ENCODE peak calls at places on chromosomes 16 and 17, in four cellular contexts. T, K, H and Q are unnamed samples. For H3K36me3, the result is how much of the 10 kb centered on the place peaks cover.

GRCh38 chr17:80187493-80187892 is 17.7 kb downstream of the CARD14 start:
- DNase-seq in K (peak), T (peak), H (peak), Q (peak)

GRCh38 chr17:32877164-32877764 is 340 bp upstream of the MYO1D start:
- DNase-seq in K (peak), T (peak), H (peak), Q (peak)

GRCh38 chr16:3038896-3039295 is 2.2 kb upstream of the BICDL2 start:
- DNase-seq in K (no peak), H (no peak), T (no peak), Q (no peak)

GRCh38 chr17:31434404-31435050 is 43.1 kb downstream of the RAB11FIP4 start:
- DNase-seq in H (no peak), K (no peak), T (no peak), Q (no peak)

GRCh38 chr17:66507103-66507923 is 204.9 kb downstream of the PRKCA start:
- DNase-seq in H (no peak), T (peak), K (no peak), Q (peak)

GRCh38 chr17:3960764-3961163 is 3.5 kb downstream of the ATP2A3 start:
- DNase-seq in T (no peak), H (no peak), K (no peak), Q (no peak)

GRCh38 chr16:74232831-74233465 is 63.7 kb upstream of the PSMD7 start:
- DNase-seq in K (no peak), T (no peak), H (no peak), Q (peak)

GRCh38 chr16:68361485-68361884 is 50.7 kb downstream of the PRMT7 start:
- DNase-seq in T (no peak), K (no peak), H (no peak), Q (peak)

GRCh38 chr16:82037666-82038065 is 2.6 kb downstream of the HSD17B2 start:
- DNase-seq in H (no peak), T (no peak), K (no peak), Q (no peak)

GRCh38 chr17:55674107-55674506 is 48.6 kb downstream of the TMEM100 start:
- DNase-seq in T (no peak), K (no peak), H (no peak), Q (peak)

GRCh38 chr17:9115446-9116265 is 94.3 kb downstream of the NTN1 start:
- DNase-seq in K (peak), T (no peak), H (peak), Q (peak)

GRCh38 chr17:38719943-38720641 is 10.0 kb upstream of the CISD3 start:
- DNase-seq in H (no peak), T (no peak), K (no peak), Q (no peak)

GRCh38 chr16:85570735-85571562 is 42.2 kb upstream of the GSE1 start:
- DNase-seq in K (peak), T (peak), H (peak), Q (no peak)

GRCh38 chr16:72561-73537 is at the start of gene RHBDF1:
- DNase-seq in H (peak), T (no peak), K (peak), Q (no peak)

GRCh38 chr17:40510328-40510648 is 8.9 kb upstream of the TNS4 start:
- DNase-seq in H (no peak), T (no peak), K (no peak), Q (peak)

GRCh38 chr16:50718761-50719400 is 23.0 kb upstream of the CYLD start:
- DNase-seq in K (no peak), T (no peak), H (no peak), Q (peak)

GRCh38 chr17:41895617-41896016 is 23.1 kb downstream of the ACLY start:
- DNase-seq in T (no peak), K (peak), H (peak), Q (no peak)

GRCh38 chr17:38579934-38580333 is 25.8 kb downstream of the SRCIN1 start:
- DNase-seq in T (no peak), K (no peak), H (no peak), Q (peak)

GRCh38 chr16:21023509-21024202 is 123.1 kb downstream of the LYRM1 start:
- DNase-seq in K (peak), H (peak), T (no peak), Q (peak)

GRCh38 chr16:9225527-9226316 is 134.3 kb downstream of the HAPSTR1 start:
- DNase-seq in K (no peak), H (no peak), T (no peak), Q (no peak)

GRCh38 chr16:50323335-50324011 is 45.3 kb downstream of the BRD7 start:
- DNase-seq in T (no peak), K (no peak), H (no peak), Q (peak)

GRCh38 chr16:26697826-26698225 is 368.9 kb upstream of the C16orf82 start:
- DNase-seq in T (no peak), H (no peak), K (no peak), Q (no peak)

GRCh38 chr17:54992797-54993639 is 24.5 kb downstream of the STXBP4 start:
- DNase-seq in K (no peak), T (no peak), H (no peak), Q (peak)

GRCh38 chr16:12600536-12601256 is 203.0 kb downstream of the CPPED1 start:
- DNase-seq in H (no peak), T (no peak), K (no peak), Q (no peak)

GRCh38 chr16:17147942-17148341 is 322.8 kb downstream of the XYLT1 start:
- DNase-seq in K (no peak), H (no peak), T (no peak), Q (no peak)

GRCh38 chr16:85527042-85527766 is 85.9 kb upstream of the GSE1 start:
- DNase-seq in K (no peak), T (no peak), H (no peak), Q (no peak)

GRCh38 chr17:53627511-53627910 is 195.2 kb upstream of the KIF2B start:
- DNase-seq in T (no peak), K (no peak), H (no peak), Q (peak)

GRCh38 chr17:77375108-77375507 is 234.3 kb downstream of the SEC14L1 start:
- DNase-seq in K (no peak), H (no peak), T (peak), Q (no peak)

GRCh38 chr17:77372444-77373297 is 231.9 kb downstream of the SEC14L1 start:
- DNase-seq in T (peak), K (peak), H (peak), Q (peak)

GRCh38 chr17:77375526-77375916 is 234.8 kb downstream of the SEC14L1 start:
- DNase-seq in K (no peak), T (no peak), H (no peak), Q (no peak)

GRCh38 chr17:77373298-77374169 is 232.8 kb downstream of the SEC14L1 start:
- DNase-seq in K (peak), H (peak), T (peak), Q (no peak)

DNA sequence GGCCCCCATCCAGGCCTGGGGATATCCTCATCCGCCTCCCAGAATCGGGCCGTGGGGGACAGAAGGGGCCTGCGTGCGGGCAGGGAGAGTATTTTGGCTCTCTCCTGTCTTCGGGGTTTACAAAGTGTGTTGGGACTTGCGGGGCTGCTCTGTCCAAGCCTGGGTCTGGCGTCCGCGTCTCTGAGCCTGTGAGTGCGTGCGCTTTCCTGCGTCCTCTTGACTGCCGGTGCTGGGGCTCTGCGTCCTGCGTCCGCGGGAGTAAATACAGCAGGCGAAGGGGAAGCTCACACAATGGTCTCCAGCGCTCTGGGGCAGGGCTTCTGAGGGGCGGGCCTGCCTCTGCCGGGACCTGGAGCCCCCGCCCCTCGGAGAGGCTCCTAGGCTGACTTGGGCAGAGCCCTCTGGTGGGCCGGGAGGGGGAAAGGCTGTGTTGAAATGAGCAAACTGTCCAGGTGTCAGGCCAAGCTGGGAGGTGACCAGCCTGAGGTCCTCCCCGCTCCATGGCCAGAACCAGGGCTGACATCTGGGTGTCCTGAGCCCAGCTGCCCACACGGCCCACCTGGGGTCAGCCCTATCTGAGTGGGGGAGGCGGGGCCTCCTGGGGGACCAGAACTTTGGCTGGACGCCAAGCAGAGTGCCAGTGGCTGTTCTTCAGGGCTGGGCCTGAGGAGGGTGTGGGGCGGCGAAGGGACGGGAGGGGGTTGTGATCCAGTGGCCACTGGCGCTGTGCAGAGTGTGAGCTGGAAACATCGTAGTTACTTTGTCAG is 233.6 kb downstream of the SEC14L1 start:
- DNase-seq in K (peak), H (peak), T (peak), Q (no peak)
- H3K4me3 ChIP-seq in K (peak), H (peak), T (peak), Q (no peak)

GRCh38 chr17:57782642-57783337 is 37.7 kb upstream of the CCDC182 start:
- DNase-seq in H (no peak), T (no peak), K (no peak), Q (no peak)

GRCh38 chr17:57784226-57784895 is 39.3 kb upstream of the CCDC182 start:
- DNase-seq in T (no peak), H (no peak), K (no peak), Q (peak)

GRCh38 chr17:57785032-57785431 is 39.9 kb upstream of the CCDC182 start:
- DNase-seq in K (peak), T (no peak), H (peak), Q (no peak)

GRCh38 chr17:57782051-57782490 is 37.0 kb upstream of the CCDC182 start:
- DNase-seq in K (no peak), T (no peak), H (peak), Q (no peak)

GRCh38 chr17:57783338-57783742 is 38.2 kb upstream of the CCDC182 start:
- DNase-seq in T (peak), H (peak), K (peak), Q (peak)
- TF ChIP-seq CTCF in T (peak), H (peak), K (peak), Q (peak)

DNA sequence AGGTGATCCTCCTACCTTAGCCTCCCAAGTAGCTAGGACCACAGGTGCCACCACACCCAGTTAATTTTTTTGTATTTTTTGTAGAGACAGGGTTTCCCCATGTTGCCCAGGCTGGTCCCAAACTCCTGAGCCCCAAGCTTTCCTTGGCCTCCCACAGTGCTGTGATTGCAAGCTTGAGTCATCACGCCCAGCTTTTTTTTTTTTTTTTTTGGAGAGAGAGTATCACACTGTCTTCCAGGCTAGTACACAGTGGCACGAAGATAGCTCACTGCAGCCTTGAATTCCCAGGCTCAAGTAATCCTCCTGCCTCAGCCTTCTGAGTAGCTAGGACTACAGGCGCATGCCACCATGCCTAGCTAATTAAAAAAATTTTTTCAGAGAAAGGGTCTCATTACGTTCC is 27.2 kb downstream of the HEATR9 start:
- DNase-seq in K (no peak), T (no peak), H (no peak), Q (no peak)
- H3K36me3 ChIP-seq in K (half or more), T (under half), H (under half), Q (under half)

DNA sequence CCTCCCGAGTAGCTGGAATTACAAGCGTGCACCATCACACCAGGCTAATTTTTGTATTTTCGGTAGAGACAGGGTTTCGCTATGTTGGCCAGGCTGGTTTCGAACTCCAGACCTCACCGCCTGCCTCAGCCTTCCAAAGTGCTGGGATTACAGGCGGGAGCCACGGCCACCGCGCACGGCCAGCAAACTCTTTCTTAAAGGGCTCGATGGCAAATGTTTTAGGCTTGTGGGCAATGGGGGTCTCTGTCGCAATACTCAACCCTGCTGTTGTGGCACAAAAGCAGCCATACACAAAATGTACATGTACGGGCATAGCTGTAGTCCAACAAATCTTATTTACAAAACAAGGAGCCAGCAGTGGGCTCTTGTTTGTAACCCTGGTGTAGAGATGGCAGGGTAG is 18.4 kb downstream of the PARN start:
- DNase-seq in T (no peak), H (no peak), K (no peak), Q (no peak)
- H3K4me3 ChIP-seq in T (no peak), H (no peak), K (no peak), Q (no peak)

DNA sequence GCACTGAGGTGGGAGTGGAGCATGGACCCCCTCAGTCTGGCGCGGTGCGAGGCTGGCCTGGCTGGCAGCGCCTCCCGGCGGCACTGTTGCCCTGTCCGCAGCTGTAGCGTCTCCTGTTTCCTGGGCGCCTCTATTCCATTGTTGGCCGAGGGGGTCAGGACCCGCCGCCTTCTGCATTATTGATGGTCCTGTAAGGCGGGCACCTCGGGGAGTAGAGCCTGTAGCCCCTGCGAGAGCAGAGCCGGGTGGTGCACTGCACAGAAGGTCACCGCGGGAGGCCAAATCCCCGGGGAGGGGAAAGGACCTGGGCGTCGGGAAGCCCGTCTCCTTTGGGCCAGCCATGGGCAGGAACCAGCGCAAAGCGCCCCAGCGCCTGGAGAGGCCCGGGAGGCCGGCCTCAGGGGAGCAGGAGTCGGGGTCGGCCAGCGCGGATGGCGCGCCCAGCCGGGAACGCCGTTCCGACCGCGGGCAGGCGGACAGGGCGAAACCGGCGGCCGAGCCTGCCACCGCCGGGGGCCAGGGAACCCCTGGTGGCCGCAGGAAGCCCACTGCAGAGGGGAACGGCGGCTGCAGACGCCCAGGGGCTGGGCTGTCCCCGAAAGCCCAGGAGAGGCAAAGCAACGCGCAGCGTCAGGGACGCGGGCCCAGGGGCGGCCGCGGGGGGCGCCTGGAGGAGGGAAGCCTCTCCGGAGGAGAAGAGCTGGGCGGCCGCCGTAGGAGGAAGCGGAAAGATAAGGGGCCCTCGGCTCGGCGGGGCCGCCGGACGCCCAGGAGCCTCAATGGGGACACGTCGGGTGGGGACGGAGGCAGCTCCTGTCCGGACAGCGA is at the start of gene MYO15B:
- DNase-seq in T (peak), H (peak), K (peak), Q (no peak)
- TF ChIP-seq CTCF in T (peak), H (peak), K (peak), Q (peak)

GRCh38 chr17:1011760-1012735 is 15.1 kb downstream of the TIMM22 start:
- DNase-seq in T (no peak), K (no peak), H (no peak), Q (no peak)

GRCh38 chr17:1011138-1011537 is 14.2 kb downstream of the TIMM22 start:
- DNase-seq in T (no peak), H (no peak), K (no peak), Q (no peak)

GRCh38 chr17:1012823-1013728 is 16.1 kb downstream of the TIMM22 start:
- DNase-seq in H (no peak), K (no peak), T (no peak), Q (no peak)

GRCh38 chr17:1010586-1010985 is 13.7 kb downstream of the TIMM22 start:
- DNase-seq in T (no peak), K (no peak), H (no peak), Q (no peak)

GRCh38 chr17:1013729-1014090 is 16.8 kb downstream of the TIMM22 start:
- DNase-seq in K (no peak), H (no peak), T (no peak), Q (no peak)
- H3K36me3 ChIP-seq in K (under half), H (under half), T (under half), Q (under half)